ENCODE peak calls at places on chromosomes 5 and 9, in four cellular contexts. O is foreskin fibroblast, D is coronary artery, E is stomach. J is an unnamed sample.

GRCh38 chr9:81146684-81147337 is 542.5 kb downstream of the TLE1 start:
- DNase-seq in O (peak), D (no peak), E (no peak), J (no peak)

GRCh38 chr9:134059188-134059641 is 8.6 kb downstream of the BRD3 start:
- DNase-seq in O (no peak), D (no peak), E (peak), J (no peak)

GRCh38 chr5:160469156-160470144 is 47.8 kb downstream of the PTTG1 start:
- DNase-seq in O (no peak), D (no peak), E (no peak), J (no peak)

GRCh38 chr5:73288803-73289720 is 116.1 kb downstream of the TMEM174 start:
- DNase-seq in O (no peak), D (no peak), E (no peak), J (no peak)

GRCh38 chr5:139150359-139150999 is 47.7 kb downstream of the SIL1 start:
- DNase-seq in O (no peak), D (no peak), E (no peak), J (no peak)

GRCh38 chr5:72183231-72183630 is 76.0 kb downstream of the MAP1B start:
- DNase-seq in O (no peak), D (no peak), E (no peak), J (no peak)

GRCh38 chr9:127586537-127586936 is 25.5 kb upstream of the STXBP1 start:
- DNase-seq in O (peak), D (peak), E (peak), J (peak)

GRCh38 chr5:110104728-110105127 is 415.0 kb downstream of the MAN2A1 start:
- DNase-seq in O (no peak), D (no peak), E (no peak), J (no peak)

GRCh38 chr9:26502311-26502710 is 390.3 kb downstream of the CAAP1 start:
- DNase-seq in O (no peak), D (no peak), E (no peak), J (no peak)

GRCh38 chr5:147290261-147290660 is 55.4 kb downstream of the STK32A start:
- DNase-seq in O (no peak), D (no peak), E (no peak), J (no peak)

GRCh38 chr5:94040591-94041148 is 299.3 kb upstream of the POU5F2 start:
- DNase-seq in O (no peak), D (no peak), E (no peak), J (no peak)

GRCh38 chr5:177454397-177455035 is 7.9 kb downstream of the PRR7 start:
- DNase-seq in O (peak), D (peak), E (peak), J (peak)

DNA sequence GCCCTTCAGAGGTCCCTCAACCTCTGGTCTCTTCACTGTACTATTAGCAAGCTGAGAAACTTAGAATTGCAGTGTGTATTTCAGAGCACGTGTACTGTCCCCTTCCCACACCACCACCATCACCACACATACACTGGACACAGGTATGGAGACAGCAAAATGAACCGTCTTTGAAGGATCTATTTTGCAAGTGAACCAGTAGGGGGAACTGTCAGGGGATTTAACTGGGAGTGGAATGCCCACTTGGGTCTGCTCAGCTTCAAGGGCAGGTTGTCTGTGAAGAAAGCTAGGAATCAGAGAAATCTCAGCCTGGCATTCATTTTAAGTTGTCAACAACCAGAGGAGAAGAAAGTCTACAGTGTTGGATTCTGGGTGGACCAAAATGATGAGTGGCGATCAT is 147.0 kb downstream of the DCP2 start:
- DNase-seq in O (no peak), D (no peak), E (no peak), J (no peak)
- TF ChIP-seq CTCF in O (peak), D (no peak), E (no peak), J (peak)

GRCh38 chr5:1538276-1538675 is 14.5 kb upstream of the LPCAT1 start:
- DNase-seq in O (no peak), D (no peak), E (no peak), J (no peak)

GRCh38 chr5:1536298-1537165 is 12.8 kb upstream of the LPCAT1 start:
- DNase-seq in O (no peak), D (peak), E (peak), J (peak)

GRCh38 chr5:1538741-1539392 is 15.1 kb upstream of the LPCAT1 start:
- DNase-seq in O (no peak), D (no peak), E (no peak), J (no peak)

GRCh38 chr5:1537166-1538154 is 13.7 kb upstream of the LPCAT1 start:
- DNase-seq in O (no peak), D (peak), E (no peak), J (no peak)

DNA sequence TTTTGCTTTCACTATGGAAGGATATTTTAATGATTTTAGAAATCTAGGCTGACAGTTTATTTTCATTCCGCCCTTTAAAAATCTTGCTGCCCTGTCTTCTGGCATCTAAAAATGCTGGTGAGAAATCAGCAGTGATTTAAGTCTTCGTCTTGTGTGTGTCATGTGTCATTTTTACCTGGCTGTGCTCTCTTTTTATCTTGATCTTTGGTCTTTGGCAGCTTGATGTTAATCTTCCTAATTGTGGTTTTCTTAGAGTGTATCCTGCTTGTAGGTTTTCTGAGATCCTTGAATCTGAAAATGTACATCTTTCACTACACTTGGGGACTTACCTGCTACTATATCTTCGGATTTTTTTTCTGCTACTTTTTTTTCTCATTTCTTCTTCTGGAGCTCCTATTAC is 11.9 kb upstream of the LPCAT1 start:
- DNase-seq in O (no peak), D (no peak), E (no peak), J (no peak)
- H3K4me3 ChIP-seq in O (no peak), D (no peak), E (no peak), J (no peak)

GRCh38 chr9:38000735-38001134 is 68.3 kb downstream of the SHB start:
- DNase-seq in O (no peak), D (no peak), E (no peak), J (no peak)

GRCh38 chr9:37999501-38000189 is 69.4 kb downstream of the SHB start:
- DNase-seq in O (no peak), D (no peak), E (no peak), J (no peak)

GRCh38 chr9:38001430-38001829 is 67.6 kb downstream of the SHB start:
- DNase-seq in O (no peak), D (no peak), E (no peak), J (no peak)

GRCh38 chr9:37998881-37999311 is 70.1 kb downstream of the SHB start:
- DNase-seq in O (no peak), D (no peak), E (no peak), J (no peak)

DNA sequence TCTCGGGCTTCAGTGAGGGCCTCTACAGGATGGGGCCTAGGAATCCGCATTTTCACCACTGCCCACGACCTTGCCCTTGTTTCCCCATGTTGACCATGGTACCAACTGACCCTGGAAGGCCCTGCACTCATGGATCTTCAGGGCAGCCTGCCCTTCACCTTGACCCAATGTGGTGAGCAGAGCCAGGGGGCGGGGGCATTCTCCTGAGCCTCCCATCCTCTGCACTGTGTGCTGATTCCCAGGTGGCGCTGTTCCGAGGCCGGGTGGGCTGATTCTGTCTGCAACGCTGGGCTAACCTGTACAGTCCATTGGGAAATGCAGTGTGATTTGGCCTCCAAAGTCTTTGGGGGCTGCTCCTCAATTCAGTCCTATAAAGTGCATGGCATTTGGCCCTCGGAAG is 68.7 kb downstream of the SHB start:
- DNase-seq in O (no peak), D (no peak), E (no peak), J (no peak)
- TF ChIP-seq CTCF in O (no peak), D (no peak), E (no peak), J (no peak)

DNA sequence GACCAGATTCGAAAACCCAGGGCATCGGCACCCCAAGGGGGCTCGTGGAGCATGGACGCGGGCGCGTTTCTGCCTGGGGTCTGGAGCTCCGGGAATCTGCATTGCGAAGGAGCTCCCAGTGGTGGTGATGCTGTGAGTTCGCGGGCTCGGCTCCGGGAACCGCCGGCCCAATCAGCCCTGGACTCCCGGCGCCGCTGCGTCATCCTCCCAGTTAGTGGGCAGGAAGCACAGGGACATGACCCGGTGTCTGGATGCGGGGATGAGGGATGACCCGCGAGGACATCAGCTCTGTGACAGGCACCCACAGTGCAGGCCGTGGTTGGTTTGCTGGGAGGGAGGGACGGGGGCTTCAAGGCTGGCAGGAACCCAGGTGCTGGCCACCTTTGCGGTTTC is 950 bp downstream of the NXNL2 start:
- DNase-seq in O (no peak), D (peak), E (no peak), J (no peak)
- H3K4me3 ChIP-seq in O (peak), D (peak), E (peak), J (peak)

DNA sequence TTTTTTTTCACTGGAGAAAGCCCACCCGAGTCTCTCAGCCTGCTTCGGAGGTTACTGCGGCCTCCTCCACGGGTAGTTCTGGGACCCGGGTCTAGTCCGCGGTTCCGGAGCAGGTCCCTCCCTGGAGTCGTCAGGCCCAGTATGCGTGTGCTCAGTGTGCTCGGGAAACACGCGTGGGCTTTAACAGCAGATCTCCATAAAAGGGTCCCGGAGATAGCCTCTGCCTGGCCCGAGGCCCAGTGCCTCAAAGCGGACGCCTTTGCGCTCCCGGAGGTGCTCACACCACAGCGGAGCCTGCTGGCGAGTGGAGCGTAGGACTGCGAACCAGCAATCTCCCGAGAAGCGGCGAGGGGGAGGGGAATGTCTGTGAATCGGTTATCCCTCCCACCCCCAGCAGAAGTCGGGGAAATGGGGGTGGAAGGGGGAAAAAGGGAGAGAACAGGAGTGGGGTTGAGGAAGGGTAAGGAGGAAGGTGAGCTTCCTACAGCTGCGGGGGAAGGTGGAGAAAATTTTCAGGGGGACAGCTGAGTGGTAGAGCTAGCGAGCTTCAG is 28.7 kb downstream of the CDKN2A start:
- DNase-seq in O (peak), D (no peak), E (peak), J (peak)
- TF ChIP-seq CTCF in O (peak), D (no peak), E (no peak), J (peak)

DNA sequence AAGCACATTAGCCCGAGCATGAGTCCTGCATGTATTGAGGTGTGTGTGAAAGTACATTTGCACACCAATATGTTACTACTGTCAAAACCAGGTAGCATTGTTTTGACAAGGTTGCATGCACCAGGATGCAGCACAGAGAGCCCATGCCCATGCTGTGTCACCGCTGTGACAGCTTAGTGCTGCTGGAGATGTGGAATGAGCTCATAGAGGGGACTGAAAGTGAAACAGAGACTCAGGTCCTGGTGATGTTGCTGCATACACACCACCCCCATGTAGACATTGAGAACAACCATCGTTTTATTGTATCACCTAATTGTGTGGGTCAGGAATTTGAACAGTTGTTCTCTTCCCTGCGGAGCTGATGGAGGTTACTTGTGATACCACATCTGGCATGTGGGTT is 53.0 kb downstream of the GADD45G start:
- DNase-seq in O (no peak), D (no peak), E (no peak), J (no peak)
- H3K4me3 ChIP-seq in O (no peak), D (no peak), E (no peak), J (no peak)

DNA sequence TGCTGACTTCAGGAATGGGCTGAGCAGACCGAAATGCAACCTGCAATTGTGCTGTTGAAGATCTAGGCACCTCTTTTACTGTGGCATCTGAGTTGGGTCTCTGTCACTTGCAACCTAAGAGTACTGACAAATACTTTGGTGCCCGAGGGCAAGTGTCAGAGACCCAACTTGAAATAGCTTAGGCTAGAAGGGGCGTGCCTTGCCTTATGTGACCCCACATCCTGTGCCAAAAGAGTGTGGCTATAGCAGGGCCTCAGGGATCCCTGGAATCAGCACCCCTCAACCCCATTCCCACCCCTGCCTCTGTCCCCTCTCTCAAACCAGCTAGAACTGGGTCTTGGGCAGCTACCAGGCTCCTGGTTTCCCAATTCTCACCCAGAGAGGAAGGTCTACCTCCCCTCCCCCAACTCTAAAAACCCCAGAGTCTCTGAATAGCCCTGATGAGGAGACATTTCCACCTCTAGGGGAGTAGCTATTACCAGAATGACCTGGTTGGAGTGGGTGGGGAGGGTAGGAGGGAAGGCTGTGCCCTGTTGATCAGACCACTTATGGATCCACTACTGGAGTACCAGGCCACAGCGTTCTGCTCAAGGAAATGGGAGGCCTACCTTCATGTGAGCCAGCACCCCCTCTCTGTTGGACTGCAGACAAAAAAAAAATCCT is 17.5 kb downstream of the RAI14 start:
- DNase-seq in O (no peak), D (no peak), E (no peak), J (no peak)
- TF ChIP-seq CTCF in O (no peak), D (no peak), E (no peak), J (no peak)

DNA sequence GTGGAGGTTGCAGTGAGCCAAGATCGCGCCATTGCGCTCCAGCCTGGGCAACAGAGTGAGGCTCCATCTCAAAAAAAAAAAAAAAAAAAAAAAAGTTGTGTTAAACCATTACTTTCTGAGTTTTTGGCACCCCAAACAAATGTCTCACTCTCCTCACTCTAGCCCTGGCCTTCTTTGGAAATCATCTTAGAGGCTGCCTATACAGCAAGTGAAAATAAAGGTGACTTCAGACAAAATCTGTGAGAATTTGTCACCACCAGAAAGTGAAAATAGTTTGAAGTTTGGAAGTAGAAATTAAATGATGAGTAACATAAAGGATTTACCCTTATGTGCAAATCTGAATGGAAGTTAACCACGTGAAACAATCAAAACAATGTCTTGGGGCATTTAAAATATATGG is 7.2 kb upstream of the ZNF131 start:
- DNase-seq in O (no peak), D (no peak), E (no peak), J (no peak)
- H3K4me3 ChIP-seq in O (no peak), D (no peak), E (no peak), J (no peak)

GRCh38 chr5:113347572-113347971 is 87.2 kb downstream of the TSSK1B start:
- DNase-seq in O (no peak), D (no peak), E (no peak), J (no peak)

GRCh38 chr5:113343343-113343742 is 91.4 kb downstream of the TSSK1B start:
- DNase-seq in O (peak), D (no peak), E (no peak), J (peak)

GRCh38 chr5:113340537-113340936 is 94.3 kb downstream of the TSSK1B start:
- DNase-seq in O (no peak), D (no peak), E (no peak), J (peak)

DNA sequence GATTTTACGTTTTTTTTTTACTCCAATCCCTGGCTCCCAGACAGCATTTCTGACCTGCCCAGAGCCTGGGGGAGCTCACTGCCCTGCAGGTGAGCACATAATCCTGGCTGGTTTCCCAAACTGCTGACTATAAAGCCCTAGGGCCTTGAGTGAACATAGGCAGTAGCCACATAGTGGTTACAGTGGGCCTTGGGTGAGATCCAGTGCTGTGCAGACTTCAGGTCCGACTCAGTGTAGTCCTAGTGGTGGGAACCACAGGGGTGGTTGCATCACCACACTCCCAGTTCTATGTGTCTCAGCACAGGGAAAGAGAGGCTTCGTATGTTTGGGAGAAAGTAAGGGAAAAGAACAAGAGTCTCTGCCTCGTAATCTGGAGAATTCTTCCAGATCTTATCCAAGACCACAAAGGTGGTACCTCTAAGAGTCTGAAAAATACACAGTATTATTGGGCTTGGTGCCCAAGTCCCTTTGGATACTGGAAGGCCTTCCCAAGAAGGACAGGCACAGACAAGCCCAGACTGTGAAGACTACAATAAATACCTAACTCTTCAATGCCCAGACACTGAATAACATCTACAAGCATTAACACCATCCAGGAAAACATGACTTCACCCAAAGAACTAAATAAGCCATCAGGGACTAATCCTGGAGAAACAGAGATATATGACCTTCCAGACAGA is 89.4 kb downstream of the TSSK1B start:
- DNase-seq in O (no peak), D (no peak), E (no peak), J (peak)
- TF ChIP-seq CTCF in O (no peak), D (no peak), E (no peak), J (peak)